ENCODE peak calls at places on chromosomes 7 and 10, in eight cellular contexts. X is fibroblast of lung, V is prostate gland, H is HFF-Myc, J is PC-9, E is lung, N is GM20000, T is A549. B is an unnamed sample.

GRCh38 chr7:70072220-70072619 is 473.9 kb downstream of the AUTS2 start:
- DNase-seq in H (no peak), T (no peak), E (no peak), J (no peak), V (no peak), X (peak; percentile 89), N (no peak), B (no peak)

GRCh38 chr10:35341521-35341920 is 5.2 kb downstream of the CCNY start:
- DNase-seq in T (no peak), E (no peak), X (no peak), J (no peak), V (no peak), N (peak; percentile 79), H (no peak), B (no peak)

GRCh38 chr10:68559251-68559650 is 886 bp upstream of the TET1 start:
- DNase-seq in E (no peak), H (no peak), V (no peak), T (no peak), N (no peak), J (no peak), X (peak; percentile 7), B (no peak)

GRCh38 chr7:118280319-118281012 is 56.0 kb downstream of the ANKRD7 start:
- DNase-seq in N (no peak), V (no peak), J (no peak), T (no peak), X (no peak), E (no peak), H (no peak), B (no peak)

GRCh38 chr7:129797224-129797789 is 155.5 kb downstream of the UBE2H start:
- DNase-seq in H (no peak), V (no peak), X (no peak), N (no peak), T (no peak), E (no peak), J (no peak), B (no peak)

GRCh38 chr7:157401567-157402387 is 65.0 kb downstream of the DNAJB6 start:
- DNase-seq in H (no peak), N (no peak), J (no peak), E (no peak), T (no peak), V (no peak), X (no peak), B (no peak)

GRCh38 chr10:124619802-124620490 is 124.2 kb downstream of the FAM53B start:
- DNase-seq in T (no peak), H (no peak), E (no peak), X (no peak), N (peak; percentile 70), J (no peak), V (no peak), B (no peak)

GRCh38 chr10:103499881-103500280 is 6.4 kb downstream of the NEURL1 start:
- DNase-seq in T (no peak), X (no peak), H (no peak), V (no peak), N (no peak), J (no peak), E (no peak), B (no peak)

GRCh38 chr7:33050425-33051318 is 11.9 kb downstream of the NT5C3A start:
- DNase-seq in V (peak; percentile 41), J (peak; percentile 63), N (peak; percentile 31), X (peak; percentile 73), T (peak; percentile 52), H (peak; percentile 16), E (no peak), B (peak; percentile 32)

GRCh38 chr7:115359919-115360318 is 438.0 kb downstream of the MDFIC start:
- DNase-seq in H (no peak), V (no peak), E (no peak), N (no peak), J (no peak), T (no peak), X (no peak), B (no peak)

GRCh38 chr7:92967238-92967637 is 130.9 kb upstream of the CDK6 start:
- DNase-seq in H (no peak), T (no peak), V (no peak), N (no peak), E (no peak), J (no peak), X (no peak), B (no peak)
- TF ChIP-seq CTCF in H (no peak), T (no peak), V (no peak), N (no peak), E (no peak), J (no peak), X (no peak), B (no peak)

GRCh38 chr7:142389544-142389943 is 131.7 kb upstream of the PRSS58 start:
- DNase-seq in E (no peak), T (no peak), J (no peak), N (no peak), H (no peak), V (no peak), X (no peak), B (no peak)

GRCh38 chr7:142385528-142386340 is 127.9 kb upstream of the PRSS58 start:
- DNase-seq in T (peak; percentile 70), J (peak; percentile 69), N (peak; percentile 30), V (no peak), H (peak; percentile 61), X (peak; percentile 79), E (no peak), B (peak; percentile 61)

DNA sequence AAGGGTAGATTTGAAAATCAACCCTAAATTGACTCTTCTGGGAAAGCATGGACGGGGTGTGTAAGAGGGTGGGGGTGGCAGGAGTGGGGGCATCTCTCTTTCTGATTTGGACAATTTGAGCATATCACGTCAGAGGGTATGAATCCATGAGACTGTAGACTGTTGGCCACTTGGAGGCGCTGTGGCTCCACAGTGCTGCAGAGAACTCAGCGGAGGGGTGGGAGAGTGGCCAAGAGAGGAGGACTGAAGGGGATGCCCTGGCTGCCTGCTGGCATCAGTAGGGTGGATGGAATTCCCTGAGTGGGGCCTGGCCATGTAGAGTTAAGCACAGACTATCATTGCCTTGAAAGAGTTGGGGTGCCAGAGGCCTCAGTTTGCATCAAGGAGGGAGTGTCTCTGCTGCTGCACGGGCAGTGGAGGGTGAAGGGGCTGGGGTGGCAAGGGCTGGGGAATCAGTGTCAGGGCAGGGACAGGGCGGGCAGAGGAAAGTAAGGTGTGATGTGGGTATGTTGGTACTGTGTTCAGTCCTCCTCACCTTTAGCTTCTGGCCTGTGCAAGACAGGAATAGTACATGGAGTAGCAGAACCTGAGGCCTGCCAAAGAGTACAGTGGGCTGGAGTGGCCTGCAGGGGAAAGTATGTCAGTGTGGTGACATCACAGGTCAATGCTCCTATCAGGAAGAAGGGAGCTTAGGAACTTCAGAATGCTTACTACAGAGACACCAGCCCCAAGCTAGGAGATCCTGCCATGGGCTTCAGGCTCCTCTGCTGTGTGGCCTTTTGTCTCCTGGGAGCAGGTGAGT is 133.5 kb upstream of the PRSS58 start:
- DNase-seq in J (no peak), H (no peak), N (no peak), X (no peak), T (no peak), V (no peak), E (no peak), B (peak; percentile 79)
- TF ChIP-seq CTCF in J (peak; percentile 58), H (peak; percentile 52), N (peak; percentile 30), X (peak; percentile 48), T (no peak), V (no peak), E (no peak), B (peak; percentile 65)

GRCh38 chr7:95794917-95795515 is 22.7 kb downstream of the DYNC1I1 start:
- DNase-seq in E (no peak), J (no peak), X (peak; percentile 26), N (no peak), V (no peak), H (no peak), T (peak; percentile 58), B (peak; percentile 9)
- TF ChIP-seq CTCF in E (no peak), J (peak; percentile 54), X (peak; percentile 51), N (peak; percentile 33), V (peak; percentile 35), H (peak; percentile 50), T (peak; percentile 28), B (peak; percentile 80)

GRCh38 chr10:54866666-54867065 is 65.6 kb upstream of the PCDH15 start:
- DNase-seq in H (no peak), J (no peak), V (no peak), T (no peak), X (no peak), N (no peak), E (no peak), B (no peak)

DNA sequence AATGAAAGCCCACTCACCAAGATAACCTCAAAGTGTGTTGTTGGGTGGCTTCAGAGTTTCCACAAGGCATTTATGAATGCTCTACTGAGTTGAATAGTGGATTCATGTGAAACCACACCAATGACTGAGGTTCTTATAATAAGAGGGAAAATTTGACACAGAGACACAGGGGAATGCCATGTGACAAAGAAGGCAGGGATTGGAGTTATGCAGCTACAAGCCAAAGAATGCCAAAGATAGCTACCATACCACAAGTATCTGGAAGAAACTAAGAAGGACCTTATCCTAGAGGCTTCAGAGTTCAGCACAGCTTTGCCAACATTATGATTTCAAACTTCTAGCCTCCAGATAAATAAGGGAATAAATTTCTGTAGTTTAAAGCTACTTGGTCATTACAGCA is 68.0 kb upstream of the PCDH15 start:
- DNase-seq in E (no peak), X (no peak), V (no peak), T (no peak), H (no peak), N (no peak), J (no peak), B (no peak)
- TF ChIP-seq CTCF in E (no peak), X (no peak), V (no peak), T (no peak), H (no peak), N (no peak), J (no peak), B (no peak)

DNA sequence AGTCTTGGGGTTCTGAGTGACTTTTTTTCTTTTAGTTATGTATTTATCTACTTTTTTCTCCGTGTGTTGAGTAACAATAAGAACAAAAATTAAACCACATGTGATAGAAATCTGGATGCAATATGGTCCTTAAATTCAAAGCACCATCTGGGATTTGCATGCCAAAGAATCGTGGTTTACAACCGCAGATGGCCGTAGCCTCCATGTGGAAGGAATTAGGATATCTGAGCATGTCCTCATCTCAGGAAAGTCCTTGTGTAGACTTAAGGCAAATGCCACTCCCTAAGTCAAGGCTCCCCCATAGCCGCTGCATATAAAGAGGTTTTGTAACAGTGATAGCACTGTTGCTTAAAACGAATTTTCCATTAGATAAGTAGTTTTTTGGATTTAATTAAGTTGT is 304.0 kb downstream of the ZEB1 start:
- DNase-seq in V (no peak), N (no peak), E (no peak), J (no peak), H (peak; percentile 99), T (no peak), X (peak; percentile 85), B (no peak)
- TF ChIP-seq CTCF in V (no peak), N (no peak), E (no peak), J (no peak), H (no peak), T (no peak), X (peak; percentile 40), B (no peak)

B was measured in endothelial cell.